ENCODE peak calls at places on chromosomes 4 and X, in nine cellular contexts. A, G, O, U, Z, X, E, I and Q are unnamed samples.

GRCh38 chrX:134736351-134736750 is 78.1 kb upstream of the PLAC1 start:
- DNase-seq in A (no peak), G (no peak), O (no peak), U (no peak), Z (no peak), X (no peak), E (no peak), I (no peak), Q (no peak)

GRCh38 chrX:110743679-110744340 is 51.8 kb downstream of the CHRDL1 start:
- DNase-seq in A (no peak), G (no peak), O (no peak), U (no peak), Z (no peak), X (no peak), E (no peak), I (no peak), Q (no peak)

GRCh38 chr4:128323401-128323800 is 35.8 kb upstream of the PGRMC2 start:
- DNase-seq in A (no peak), G (no peak), O (no peak), U (no peak), Z (no peak), X (no peak), E (no peak), I (no peak), Q (no peak)

GRCh38 chr4:157115613-157116340 is 39.8 kb downstream of the GLRB start:
- DNase-seq in A (no peak), G (no peak), O (no peak), U (no peak), Z (no peak), X (no peak), E (no peak), I (peak; percentile 8), Q (no peak)

GRCh38 chrX:46938589-46938988 is 26.4 kb downstream of the JADE3 start:
- DNase-seq in A (no peak), G (no peak), O (no peak), U (no peak), Z (no peak), X (no peak), E (no peak), I (no peak), Q (no peak)

GRCh38 chr4:152953514-152953913 is 17.4 kb downstream of the FHDC1 start:
- DNase-seq in A (no peak), G (no peak), O (no peak), U (no peak), Z (no peak), X (no peak), E (no peak), I (no peak), Q (no peak)

GRCh38 chrX:85927740-85928139 is 119.6 kb downstream of the CHM start:
- DNase-seq in A (no peak), G (no peak), O (no peak), U (no peak), Z (no peak), X (no peak), E (no peak), I (no peak), Q (no peak)

GRCh38 chr4:4727536-4727935 is 131.9 kb upstream of the MSX1 start:
- DNase-seq in A (no peak), G (no peak), O (no peak), U (no peak), Z (no peak), X (no peak), E (no peak), I (no peak), Q (no peak)

GRCh38 chr4:106201373-106201772 is 114.6 kb downstream of the TBCK start:
- DNase-seq in A (no peak), G (no peak), O (no peak), U (no peak), Z (no peak), X (no peak), E (no peak), I (peak; percentile 5), Q (no peak)

DNA sequence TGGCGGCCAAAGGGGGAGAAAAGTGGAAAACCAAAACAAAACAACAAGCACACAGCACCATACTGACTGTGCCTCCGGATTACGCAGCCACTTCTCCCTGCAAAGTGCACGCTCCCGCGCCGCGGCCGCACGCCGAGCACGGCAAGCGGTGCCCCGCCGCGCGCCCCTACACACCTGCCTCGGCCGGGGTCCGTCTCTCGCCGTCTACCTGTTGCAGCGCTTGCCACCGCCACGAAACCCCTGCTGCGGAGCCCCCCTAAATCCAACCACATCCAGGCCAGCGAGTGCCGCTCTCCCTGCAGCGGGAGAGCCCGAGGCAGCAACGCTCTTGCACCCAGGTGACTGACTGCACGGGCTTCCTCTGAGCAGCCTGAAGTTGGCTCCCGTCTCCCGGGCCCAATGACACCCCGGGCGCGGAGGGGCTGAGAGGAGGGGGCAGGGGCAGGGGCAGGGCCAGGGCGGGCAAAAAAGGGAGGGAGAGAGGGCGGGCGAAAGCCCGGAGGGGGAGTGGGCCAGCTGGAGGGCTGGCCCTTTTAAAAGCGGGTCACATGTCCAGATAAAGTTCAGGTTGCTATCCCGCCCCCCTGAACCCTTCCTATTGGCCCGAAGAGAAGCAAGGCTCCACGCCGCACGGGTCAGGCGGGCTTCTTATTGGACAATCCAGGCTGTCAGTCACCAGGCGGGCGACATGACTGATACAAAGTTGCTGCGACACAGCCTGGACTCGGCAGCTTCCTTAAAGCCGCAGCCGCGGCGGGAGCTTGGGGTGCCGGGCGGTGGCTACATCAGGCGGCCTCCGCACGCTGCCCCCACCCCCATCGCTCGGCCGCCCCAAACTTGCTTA is at the start of gene NR3C2:
- DNase-seq in A (peak; percentile 78), G (peak; percentile 99), O (peak; percentile 99), U (peak; percentile 100), Z (peak; percentile 99), X (peak; percentile 99), E (peak; percentile 99), I (peak; percentile 94), Q (peak; percentile 98)
- TF ChIP-seq POLR2A in A (peak; percentile 91), G (peak; percentile 99), O (peak; percentile 100), U (peak; percentile 100), Z (peak; percentile 100), X (peak; percentile 99), E (peak; percentile 100), I (peak; percentile 39), Q (peak; percentile 99)

DNA sequence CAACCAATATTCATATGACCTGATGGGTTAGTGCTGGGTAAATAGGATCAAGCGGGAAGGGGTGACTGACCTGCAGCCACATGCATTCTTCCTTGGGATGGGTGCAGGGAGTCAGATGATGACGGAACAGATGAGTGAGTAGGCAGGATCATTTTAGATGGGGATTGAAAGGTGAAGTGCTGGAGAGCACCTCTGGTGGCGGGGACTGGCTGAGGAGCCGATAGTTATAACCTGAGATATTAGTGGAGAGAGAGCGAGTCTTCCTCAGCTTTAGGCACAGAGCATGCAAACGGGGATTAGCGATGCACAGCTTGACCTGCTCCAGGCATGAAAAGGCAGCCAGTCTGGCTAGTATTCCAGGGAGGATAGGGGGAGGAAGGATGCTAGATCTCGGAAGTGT is 99.1 kb downstream of the AFF1 start:
- DNase-seq in A (no peak), G (no peak), O (no peak), U (no peak), Z (no peak), X (no peak), E (no peak), I (no peak), Q (no peak)
- H3K4me1 ChIP-seq in A (peaks cover 57% of the 10 kb centered on the region), G (peaks cover 100% of the 10 kb centered on the region), O (peaks cover 39% of the 10 kb centered on the region), U (peaks cover 10% of the 10 kb centered on the region), Z (peaks cover 81% of the 10 kb centered on the region), X (peaks cover 8% of the 10 kb centered on the region), E (peaks cover 85% of the 10 kb centered on the region), I (peaks cover 76% of the 10 kb centered on the region), Q (peaks cover 100% of the 10 kb centered on the region)

GRCh38 chrX:96182366-96182765 is 502.3 kb upstream of the DIAPH2 start:
- DNase-seq in A (no peak), G (no peak), O (peak; percentile 29), U (no peak), Z (peak; percentile 24), X (no peak), E (no peak), I (peak; percentile 33), Q (no peak)
- TF ChIP-seq CTCF in A (peak; percentile 5), G (no peak), O (peak; percentile 6), U (no peak), Z (peak; percentile 49), X (no peak), E (no peak), I (no peak), Q (no peak)

GRCh38 chrX:40735318-40736169 is at the start of gene MED14:
- DNase-seq in A (peak; percentile 73), G (no peak), O (peak; percentile 92), U (peak; percentile 97), Z (peak; percentile 93), X (peak; percentile 69), E (peak; percentile 91), I (peak; percentile 94), Q (peak; percentile 98)
- TF ChIP-seq POLR2A in A (peak; percentile 93), G (peak; percentile 53), O (peak; percentile 72), U (peak; percentile 81), Z (peak; percentile 80), X (no peak), E (peak; percentile 51), I (peak; percentile 32), Q (no peak)

DNA sequence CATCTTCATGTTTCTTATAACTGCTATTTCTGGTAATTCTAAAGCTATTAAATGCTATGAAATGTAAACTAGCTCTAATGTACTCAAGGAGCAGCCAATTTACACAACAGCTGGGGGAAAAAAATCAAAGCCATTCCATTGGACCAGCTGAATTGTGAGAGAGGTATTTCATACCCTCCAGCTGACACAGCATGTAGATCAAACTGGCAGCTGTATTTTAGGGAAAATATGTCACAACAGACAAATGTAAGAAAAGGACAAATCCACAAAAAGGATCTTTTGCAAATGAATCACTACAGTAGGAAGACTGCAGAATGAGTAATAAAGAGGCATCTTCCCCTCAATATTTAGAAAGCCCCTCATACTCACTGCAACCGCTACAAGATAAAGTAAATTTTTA is 65.1 kb upstream of the FAM47B start:
- DNase-seq in A (no peak), G (no peak), O (no peak), U (no peak), Z (no peak), X (no peak), E (no peak), I (no peak), Q (no peak)
- H3K4me1 ChIP-seq in A (no peaks in the 10 kb centered on the region), G (no peaks in the 10 kb centered on the region), O (no peaks in the 10 kb centered on the region), U (no peaks in the 10 kb centered on the region), Z (no peaks in the 10 kb centered on the region), X (no peaks in the 10 kb centered on the region), E (no peaks in the 10 kb centered on the region), I (peaks cover 61% of the 10 kb centered on the region), Q (no peaks in the 10 kb centered on the region)